ENCODE peak calls at places on chromosome 10, in four cellular contexts. R is fibroblast of lung, L is endothelial cell, U is NCI-H82. K is an unnamed sample.
A peak's percentile ranks its signal among the peaks of the same experiment; 100 is the strongest.

GRCh38 chr10:4867520-4868356 is 41.7 kb downstream of the AKR1E2 start:
- DNase-seq in U (no peak), R (no peak), L (peak; percentile 25), K (no peak)

GRCh38 chr10:104308439-104308903 is 29.8 kb downstream of the ITPRIP start:
- DNase-seq in L (no peak), R (peak; percentile 19), U (no peak), K (no peak)

GRCh38 chr10:436911-437665 is 252.4 kb downstream of the DIP2C start:
- DNase-seq in L (no peak), R (no peak), U (no peak), K (no peak)

GRCh38 chr10:76252733-76253132 is 821.3 kb downstream of the LRMDA start:
- DNase-seq in R (no peak), L (no peak), U (no peak), K (no peak)

GRCh38 chr10:68118657-68119056 is 9.4 kb downstream of the MYPN start:
- DNase-seq in U (no peak), R (no peak), L (no peak), K (no peak)

GRCh38 chr10:118692911-118693310 is 61.9 kb downstream of the CACUL1 start:
- DNase-seq in U (peak; percentile 6), R (peak; percentile 92), L (no peak), K (no peak)

GRCh38 chr10:73889014-73889413 is 14.7 kb upstream of the CAMK2G start:
- DNase-seq in R (peak; percentile 72), U (no peak), L (no peak), K (no peak)

GRCh38 chr10:123144697-123145541 is 3.0 kb upstream of the HMX2 start:
- DNase-seq in L (no peak), R (no peak), U (peak; percentile 58), K (no peak)

GRCh38 chr10:69362471-69362954 is 54.2 kb downstream of the TACR2 start:
- DNase-seq in U (peak; percentile 97), R (peak; percentile 84), L (no peak), K (no peak)

GRCh38 chr10:35503548-35503947 is 101.6 kb upstream of the GJD4 start:
- DNase-seq in R (no peak), U (no peak), L (no peak), K (no peak)

GRCh38 chr10:14016011-14016536 is 314.6 kb downstream of the FRMD4A start:
- DNase-seq in R (peak; percentile 40), L (no peak), U (no peak), K (no peak)

GRCh38 chr10:69819713-69820506 is 18.2 kb downstream of the COL13A1 start:
- DNase-seq in U (no peak), L (no peak), R (peak; percentile 20), K (no peak)

GRCh38 chr10:77586719-77587423 is 50.7 kb downstream of the KCNMA1 start:
- DNase-seq in U (no peak), L (no peak), R (peak; percentile 99), K (no peak)

GRCh38 chr10:86363184-86363832 is 3.3 kb downstream of the GRID1 start:
- DNase-seq in U (no peak), L (peak; percentile 51), R (no peak), K (no peak)

GRCh38 chr10:122499491-122499941 is 38.2 kb downstream of the HTRA1 start:
- DNase-seq in R (peak; percentile 84), L (no peak), U (no peak), K (no peak)

GRCh38 chr10:120436431-120437142 is 20.4 kb upstream of the PLPP4 start:
- DNase-seq in U (peak; percentile 79), R (no peak), L (no peak), K (no peak)

GRCh38 chr10:71015674-71016073 is 127.3 kb upstream of the PCBD1 start:
- DNase-seq in U (no peak), L (no peak), R (no peak), K (peak; percentile 32)

GRCh38 chr10:88793747-88794299 is 8.7 kb upstream of the LIPM start:
- DNase-seq in U (no peak), R (peak; percentile 66), L (no peak), K (no peak)

GRCh38 chr10:118992496-118992895 is 37.0 kb upstream of the NANOS1 start:
- DNase-seq in R (no peak), L (no peak), U (no peak), K (no peak)

GRCh38 chr10:104123397-104123796 is 1.4 kb downstream of the SFR1 start:
- DNase-seq in R (peak; percentile 50), L (no peak), U (no peak), K (no peak)

GRCh38 chr10:50480054-50481007 is 143.4 kb downstream of the SGMS1 start:
- DNase-seq in U (no peak), R (no peak), L (no peak), K (no peak)

GRCh38 chr10:70622981-70623844 is 20.7 kb upstream of the PRF1 start:
- DNase-seq in L (no peak), R (peak; percentile 45), U (no peak), K (no peak)

GRCh38 chr10:105239311-105240215 is 598.5 kb downstream of the SORCS3 start:
- DNase-seq in U (peak; percentile 24), L (no peak), R (no peak), K (no peak)

GRCh38 chr10:75803816-75804576 is 372.6 kb downstream of the LRMDA start:
- DNase-seq in U (no peak), L (no peak), R (no peak), K (no peak)

GRCh38 chr10:71564221-71564820 is 155.3 kb downstream of the C10orf105 start:
- DNase-seq in U (no peak), R (no peak), L (no peak), K (peak; percentile 25)

GRCh38 chr10:132502544-132503300 is 34.9 kb upstream of the INPP5A start:
- DNase-seq in L (no peak), U (no peak), R (no peak), K (no peak)

GRCh38 chr10:30441974-30442606 is 8.1 kb downstream of the MAP3K8 start:
- DNase-seq in R (no peak), U (no peak), L (no peak), K (no peak)

GRCh38 chr10:119734396-119735332 is 8.8 kb downstream of the INPP5F start:
- DNase-seq in R (peak; percentile 25), L (no peak), U (no peak), K (no peak)

GRCh38 chr10:78703581-78703980 is 365.2 kb upstream of the ZMIZ1 start:
- DNase-seq in R (no peak), U (no peak), L (no peak), K (no peak)

GRCh38 chr10:93336110-93336509 is 146.0 kb downstream of the MYOF start:
- DNase-seq in L (no peak), U (no peak), R (no peak), K (no peak)

GRCh38 chr10:5576154-5576748 is 51.5 kb downstream of the CALML3 start:
- DNase-seq in U (no peak), R (no peak), L (no peak), K (no peak)

GRCh38 chr10:30219977-30220751 is 128.9 kb downstream of the MTPAP start:
- DNase-seq in L (peak; percentile 4), R (peak; percentile 55), U (no peak), K (no peak)

GRCh38 chr10:30897547-30897946 is 134.1 kb downstream of the ZNF438 start:
- DNase-seq in U (no peak), L (no peak), R (no peak), K (no peak)

GRCh38 chr10:103193820-103194529 is 903 bp upstream of the NT5C2 start:
- DNase-seq in R (peak; percentile 46), U (no peak), L (no peak), K (no peak)

GRCh38 chr10:81814842-81815241 is 60.2 kb upstream of the NRG3 start:
- DNase-seq in U (no peak), L (no peak), R (no peak), K (no peak)

K was measured in HEK293T.